ENCODE peak calls at places on chromosomes 6 and 20, in six cellular contexts. N is mucosa of descending colon; Y is CD8-positive, alpha-beta T cell; P is GM13976; E is GM12865; J is Calu3. W is an unnamed sample.

GRCh38 chr6:39980839-39981580 is 46.7 kb upstream of the MOCS1 start:
- DNase-seq in E (peak), J (peak), Y (no peak), N (no peak), P (peak), W (no peak)

GRCh38 chr20:3777726-3778629 is 3.3 kb downstream of the SPEF1 start:
- DNase-seq in P (peak), N (peak), J (peak), Y (peak), E (no peak), W (no peak)

GRCh38 chr6:149271348-149272340 is 45.9 kb upstream of the TAB2 start:
- DNase-seq in Y (peak), P (peak), E (peak), J (no peak), N (no peak), W (no peak)

GRCh38 chr6:21710908-21711627 is 117.5 kb downstream of the SOX4 start:
- DNase-seq in E (no peak), J (no peak), P (no peak), Y (no peak), N (no peak), W (no peak)

GRCh38 chr20:64069614-64070243 is 6.7 kb downstream of the TCEA2 start:
- DNase-seq in Y (no peak), E (no peak), J (peak), P (peak), N (no peak), W (no peak)

GRCh38 chr6:3841711-3842565 is 7.2 kb upstream of the FAM50B start:
- DNase-seq in J (no peak), N (no peak), P (no peak), E (no peak), Y (no peak), W (peak)

GRCh38 chr20:5973172-5973571 is 22.7 kb downstream of the MCM8 start:
- DNase-seq in N (no peak), E (no peak), J (no peak), Y (no peak), P (no peak), W (no peak)

GRCh38 chr20:17648306-17648646 is 33.8 kb downstream of the RRBP1 start:
- DNase-seq in P (no peak), J (no peak), E (no peak), N (peak), Y (no peak), W (no peak)

GRCh38 chr6:116298273-116298672 is 18.5 kb upstream of the TSPYL1 start:
- DNase-seq in N (no peak), J (no peak), P (no peak), Y (no peak), E (no peak), W (no peak)

GRCh38 chr6:110951986-110952794 is 6.3 kb upstream of the GTF3C6 start:
- DNase-seq in Y (no peak), P (no peak), J (no peak), E (no peak), N (no peak), W (no peak)

GRCh38 chr6:140671926-140672325 is 1297.5 kb upstream of the CITED2 start:
- DNase-seq in Y (no peak), P (no peak), N (no peak), J (no peak), E (no peak), W (no peak)

GRCh38 chr6:150008588-150008987 is 16.7 kb downstream of the RAET1L start:
- DNase-seq in E (no peak), N (no peak), Y (no peak), P (no peak), J (peak), W (peak)

GRCh38 chr6:24431045-24431451 is 28.3 kb downstream of the MRS2 start:
- DNase-seq in P (peak), J (peak), E (peak), N (no peak), Y (no peak), W (no peak)

GRCh38 chr6:152094992-152095592 is 287.6 kb downstream of the ESR1 start:
- DNase-seq in E (no peak), N (peak), J (peak), Y (no peak), P (no peak), W (no peak)

GRCh38 chr20:58692579-58693225 is at the start of gene NPEPL1:
- DNase-seq in E (peak), Y (peak), N (peak), J (peak), P (peak), W (peak)

GRCh38 chr6:105862936-105863603 is 223.1 kb upstream of the PRDM1 start:
- DNase-seq in N (no peak), P (no peak), Y (no peak), J (no peak), E (no peak), W (no peak)

GRCh38 chr20:39605908-39606307 is 643.8 kb downstream of the DHX35 start:
- DNase-seq in P (no peak), J (no peak), Y (no peak), E (no peak), N (no peak), W (no peak)

GRCh38 chr6:157276731-157277130 is 46.6 kb downstream of the TMEM242 start:
- DNase-seq in E (no peak), Y (no peak), P (no peak), N (no peak), J (no peak), W (no peak)

GRCh38 chr20:20864346-20865096 is 152.1 kb upstream of the RALGAPA2 start:
- DNase-seq in J (no peak), Y (no peak), N (no peak), E (no peak), P (no peak), W (no peak)

GRCh38 chr6:73666393-73666792 is 12.6 kb upstream of the SLC17A5 start:
- DNase-seq in Y (no peak), J (no peak), P (no peak), N (no peak), E (no peak), W (no peak)

GRCh38 chr20:64010711-64011237 is 25.2 kb upstream of the C20orf204 start:
- DNase-seq in E (peak), J (no peak), Y (no peak), N (no peak), P (no peak), W (no peak)

GRCh38 chr6:20916081-20916480 is 381.8 kb downstream of the CDKAL1 start:
- DNase-seq in N (no peak), Y (no peak), P (no peak), E (no peak), J (no peak), W (no peak)

GRCh38 chr6:7673063-7673536 is 52.8 kb upstream of the BMP6 start:
- DNase-seq in E (peak), P (no peak), N (peak), Y (no peak), J (peak), W (peak)
- TF ChIP-seq CTCF in E (no peak), P (no peak), N (no peak), Y (no peak), J (no peak), W (peak)

GRCh38 chr20:53915459-53916172 is 154.8 kb downstream of the BCAS1 start:
- DNase-seq in E (peak), J (peak), Y (peak), N (peak), P (peak), W (peak)
- TF ChIP-seq CTCF in E (peak), J (peak), Y (peak), N (peak), P (peak), W (peak)

GRCh38 chr6:104788400-104788799 is 71.3 kb downstream of the HACE1 start:
- DNase-seq in J (no peak), N (no peak), Y (no peak), E (no peak), P (no peak), W (no peak)

GRCh38 chr6:104787305-104787704 is 72.4 kb downstream of the HACE1 start:
- DNase-seq in P (no peak), N (no peak), Y (no peak), E (no peak), J (no peak), W (no peak)

GRCh38 chr6:104789770-104790190 is 69.9 kb downstream of the HACE1 start:
- DNase-seq in N (no peak), J (no peak), Y (no peak), E (peak), P (peak), W (no peak)

DNA sequence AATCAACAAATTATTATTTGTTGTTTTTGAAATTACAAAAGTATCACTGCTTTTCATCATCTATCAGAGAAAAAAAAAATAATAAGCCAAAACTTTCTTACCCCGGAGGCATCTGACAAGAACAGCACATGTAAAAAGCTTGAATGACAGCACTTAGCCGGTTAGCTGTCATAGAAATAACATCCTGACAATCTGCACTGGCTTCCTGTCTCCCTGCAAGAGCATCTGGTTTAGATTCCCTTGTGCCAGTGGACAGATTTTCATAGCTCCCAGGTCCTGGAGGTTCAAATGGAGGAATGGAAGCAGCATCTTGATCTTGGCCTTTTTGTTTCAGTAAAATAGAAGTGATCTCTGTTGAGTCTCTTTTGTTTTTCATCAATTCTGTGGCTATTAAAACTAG is 74.8 kb downstream of the HACE1 start:
- DNase-seq in P (no peak), J (no peak), E (no peak), Y (no peak), N (no peak), W (no peak)
- TF ChIP-seq CTCF in P (no peak), J (no peak), E (no peak), Y (no peak), N (no peak), W (no peak)

GRCh38 chr6:16759646-16760535 is 1.4 kb downstream of the ATXN1 start:
- DNase-seq in E (peak), J (peak), P (peak), N (peak), Y (peak), W (peak)
- TF ChIP-seq CTCF in E (peak), J (no peak), P (no peak), N (no peak), Y (no peak), W (peak)

GRCh38 chr20:24992420-24993205 is at the start of gene APMAP:
- DNase-seq in N (peak), Y (peak), E (peak), P (peak), J (peak), W (peak)
- TF ChIP-seq CTCF in N (no peak), Y (no peak), E (no peak), P (no peak), J (no peak), W (no peak)

GRCh38 chr6:69917834-69918233 is 51.5 kb downstream of the COL19A1 start:
- DNase-seq in Y (no peak), E (peak), P (no peak), J (peak), N (no peak), W (no peak)

GRCh38 chr6:69918766-69919165 is 52.4 kb downstream of the COL19A1 start:
- DNase-seq in J (no peak), Y (no peak), P (no peak), E (no peak), N (no peak), W (no peak)

GRCh38 chr6:69913361-69913760 is 47.0 kb downstream of the COL19A1 start:
- DNase-seq in P (no peak), J (no peak), E (no peak), N (no peak), Y (no peak), W (no peak)

GRCh38 chr6:69915346-69915745 is 49.0 kb downstream of the COL19A1 start:
- DNase-seq in E (no peak), Y (no peak), N (no peak), P (no peak), J (no peak), W (no peak)

DNA sequence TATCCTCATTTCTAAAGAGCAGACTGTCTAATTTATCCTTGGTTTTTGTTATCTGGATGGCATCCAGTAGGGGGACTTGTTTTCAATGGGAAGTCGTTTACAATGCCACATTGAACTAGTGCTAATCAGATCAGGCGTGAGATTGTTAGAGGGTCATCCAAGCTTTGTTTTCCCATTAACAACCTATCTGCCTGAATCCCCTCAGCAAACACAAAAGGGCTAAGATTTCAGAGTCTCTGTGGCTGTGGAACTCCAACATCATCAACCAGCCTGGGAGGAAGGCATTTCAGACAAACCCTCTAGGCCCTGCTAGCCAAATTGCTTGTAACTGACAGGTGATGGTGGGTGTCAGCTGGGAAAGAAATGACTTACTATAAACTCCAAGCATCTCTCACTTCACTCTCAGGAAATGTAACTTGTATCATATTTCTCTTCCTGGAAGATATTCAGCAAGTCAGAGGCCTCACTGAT is 47.7 kb downstream of the COL19A1 start:
- DNase-seq in J (no peak), N (no peak), Y (no peak), E (no peak), P (no peak), W (no peak)
- TF ChIP-seq CTCF in J (no peak), N (no peak), Y (no peak), E (no peak), P (no peak), W (peak)

GRCh38 chr20:53033176-53033575 is 61.0 kb downstream of the TSHZ2 start:
- DNase-seq in N (no peak), P (no peak), J (no peak), E (no peak), Y (no peak), W (no peak)

GRCh38 chr20:53034899-53035298 is 62.7 kb downstream of the TSHZ2 start:
- DNase-seq in Y (no peak), P (no peak), N (no peak), J (no peak), E (no peak), W (no peak)

GRCh38 chr20:53028337-53029007 is 56.3 kb downstream of the TSHZ2 start:
- DNase-seq in J (no peak), E (no peak), Y (no peak), N (no peak), P (no peak), W (no peak)

GRCh38 chr20:53032021-53033001 is 60.2 kb downstream of the TSHZ2 start:
- DNase-seq in Y (no peak), E (no peak), P (no peak), N (no peak), J (no peak), W (no peak)

DNA sequence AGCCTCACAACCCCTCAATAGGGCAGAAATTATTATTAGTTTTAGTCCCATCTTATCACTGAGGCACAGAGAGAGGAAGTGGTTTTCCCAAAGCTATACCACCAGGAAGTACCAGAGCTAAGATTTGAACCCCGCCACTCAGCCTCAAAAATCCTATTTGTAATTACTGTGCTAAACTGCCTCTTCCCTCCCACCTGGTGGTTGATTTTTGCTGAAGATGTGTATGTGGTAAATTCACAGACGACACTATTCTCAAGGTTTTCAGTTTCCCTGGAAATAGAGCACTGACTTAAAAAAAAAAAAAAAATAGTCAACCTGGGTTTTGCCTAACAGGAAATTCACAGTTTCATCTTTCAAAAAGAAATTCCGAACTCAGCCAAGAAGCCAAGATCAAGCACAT is 57.9 kb downstream of the TSHZ2 start:
- DNase-seq in E (no peak), P (no peak), J (no peak), N (no peak), Y (no peak), W (no peak)
- TF ChIP-seq CTCF in E (no peak), P (no peak), J (no peak), N (no peak), Y (no peak), W (no peak)